ENCODE peak calls at places on chromosomes 3 and 15, in seven cellular contexts. F is Karpas-422; N is breast epithelium; D is naive thymus-derived CD4-positive, alpha-beta T cell; X is psoas muscle; L is cardiac muscle cell; C is DND-41. S is an unnamed sample.

GRCh38 chr3:194250104-194251002 is 100.8 kb downstream of the CPN2 start:
- DNase-seq in C (no peak), X (peak; percentile 74), L (peak; percentile 81), N (no peak), F (no peak), D (no peak), S (peak; percentile 91)

GRCh38 chr15:95880630-95881029 is 449.9 kb upstream of the NR2F2 start:
- DNase-seq in F (no peak), C (no peak), D (no peak), N (no peak), X (no peak), L (no peak), S (no peak)

GRCh38 chr3:184395320-184395660 is 15.4 kb downstream of the CHRD start:
- DNase-seq in N (no peak), L (no peak), C (no peak), D (no peak), F (no peak), X (no peak), S (no peak)

GRCh38 chr3:31848163-31848848 is 132.8 kb downstream of the OSBPL10 start:
- DNase-seq in L (no peak), D (no peak), C (no peak), N (no peak), X (no peak), F (no peak), S (no peak)

GRCh38 chr3:108388136-108389132 is 92.1 kb downstream of the HHLA2 start:
- DNase-seq in N (no peak), C (no peak), D (peak; percentile 24), L (no peak), F (peak; percentile 38), X (no peak), S (no peak)

GRCh38 chr3:103949690-103950089 is 1417.0 kb upstream of the ALCAM start:
- DNase-seq in F (no peak), N (no peak), C (no peak), D (no peak), X (no peak), L (no peak), S (no peak)

GRCh38 chr3:184786271-184787010 is 25.5 kb upstream of the VPS8 start:
- DNase-seq in N (peak; percentile 71), L (peak; percentile 92), D (no peak), C (no peak), X (peak; percentile 55), F (no peak), S (no peak)

GRCh38 chr3:9397911-9398714 is 698 bp downstream of the SETD5 start:
- DNase-seq in D (no peak), X (peak; percentile 41), F (peak; percentile 72), N (peak; percentile 52), C (peak; percentile 54), L (peak; percentile 54), S (peak; percentile 85)

GRCh38 chr3:129633751-129634481 is 27.4 kb upstream of the PLXND1 start:
- DNase-seq in N (no peak), C (peak; percentile 45), L (no peak), D (no peak), X (no peak), F (no peak), S (no peak)

GRCh38 chr15:62977952-62978811 is 64.4 kb upstream of the TPM1 start:
- DNase-seq in C (no peak), L (peak; percentile 57), F (no peak), N (peak; percentile 74), D (no peak), X (no peak), S (no peak)

GRCh38 chr3:33884204-33884561 is 85.8 kb downstream of the PDCD6IP start:
- DNase-seq in D (no peak), F (peak; percentile 64), L (peak; percentile 46), N (no peak), C (no peak), X (no peak), S (no peak)

GRCh38 chr15:40339621-40339945 is 1.2 kb downstream of the CCDC9B start:
- DNase-seq in D (no peak), L (no peak), F (no peak), N (no peak), X (no peak), C (no peak), S (no peak)

GRCh38 chr3:152331975-152332374 is 63.2 kb downstream of the MBNL1 start:
- DNase-seq in X (no peak), C (no peak), D (no peak), N (no peak), F (no peak), L (no peak), S (no peak)

GRCh38 chr3:71551286-71551919 is 32.1 kb downstream of the FOXP1 start:
- DNase-seq in F (no peak), C (no peak), L (peak; percentile 49), N (no peak), D (no peak), X (no peak), S (no peak)

GRCh38 chr3:39911465-39912309 is 102.3 kb downstream of the MYRIP start:
- DNase-seq in X (no peak), F (no peak), N (no peak), D (no peak), C (no peak), L (peak; percentile 78), S (no peak)

GRCh38 chr15:45704329-45705249 is 69.8 kb downstream of the SQOR start:
- DNase-seq in L (peak; percentile 49), N (no peak), D (peak; percentile 27), C (no peak), X (peak; percentile 31), F (peak; percentile 42), S (no peak)

GRCh38 chr3:59498995-59499394 is 449.2 kb upstream of the CFAP20DC start:
- DNase-seq in X (no peak), D (no peak), N (no peak), F (no peak), C (no peak), L (no peak), S (no peak)

GRCh38 chr15:41115652-41116115 is 396 bp downstream of the INO80 start:
- DNase-seq in D (peak; percentile 77), N (peak; percentile 51), L (peak; percentile 69), X (peak; percentile 78), C (peak; percentile 62), F (peak; percentile 91), S (peak; percentile 83)

GRCh38 chr3:13069495-13069894 is 3.7 kb downstream of the IQSEC1 start:
- DNase-seq in N (no peak), L (no peak), F (peak; percentile 52), D (peak; percentile 42), C (peak; percentile 90), X (no peak), S (no peak)

GRCh38 chr3:53154731-53155320 is 6.2 kb upstream of the PRKCD start:
- DNase-seq in X (no peak), L (no peak), D (no peak), C (no peak), N (no peak), F (no peak), S (no peak)

GRCh38 chr3:127074900-127075360 is 92.0 kb downstream of the PLXNA1 start:
- DNase-seq in L (peak; percentile 65), F (peak; percentile 93), D (no peak), X (peak; percentile 41), C (peak; percentile 32), N (no peak), S (peak; percentile 85)

GRCh38 chr3:17424137-17424536 is 318.3 kb downstream of the TBC1D5 start:
- DNase-seq in L (peak; percentile 17), C (no peak), F (no peak), X (no peak), D (no peak), N (no peak), S (no peak)

GRCh38 chr3:28117598-28117997 is 123.8 kb upstream of the CMC1 start:
- DNase-seq in D (no peak), F (no peak), C (no peak), X (no peak), N (no peak), L (no peak), S (no peak)

GRCh38 chr3:100002599-100003350 is 111.5 kb downstream of the FILIP1L start:
- DNase-seq in D (no peak), C (no peak), X (no peak), L (peak; percentile 67), N (peak; percentile 34), F (no peak), S (no peak)

GRCh38 chr3:36944012-36944640 is 728 bp downstream of the TRANK1 start:
- DNase-seq in N (peak; percentile 21), C (peak; percentile 39), L (peak; percentile 75), X (peak; percentile 67), F (peak; percentile 85), D (peak; percentile 30), S (peak; percentile 80)

GRCh38 chr3:42265059-42265991 is 660 bp downstream of the CCK start:
- DNase-seq in L (no peak), F (no peak), N (no peak), C (no peak), D (no peak), X (no peak), S (no peak)

GRCh38 chr3:186414735-186415419 is 52.8 kb upstream of the DGKG start:
- DNase-seq in N (no peak), F (no peak), D (no peak), L (peak; percentile 66), C (no peak), X (peak; percentile 19), S (no peak)

GRCh38 chr15:59152694-59153450 is 47.9 kb downstream of the CCNB2 start:
- DNase-seq in D (no peak), F (no peak), N (no peak), L (no peak), X (no peak), C (no peak), S (peak; percentile 4)

GRCh38 chr3:189304465-189305341 is 132.9 kb downstream of the TPRG1 start:
- DNase-seq in N (peak; percentile 75), L (peak; percentile 13), X (no peak), C (no peak), D (no peak), F (no peak), S (peak; percentile 68)

GRCh38 chr15:73989001-73989798 is 2.9 kb downstream of the STOML1 start:
- DNase-seq in X (peak; percentile 38), F (no peak), N (peak; percentile 6), D (no peak), L (peak; percentile 80), C (no peak), S (peak; percentile 35)
- H3K27ac ChIP-seq in X (peak overlapping the region; percentile 91), F (no peak overlapping the region), N (peak overlapping the region; percentile 98), D (no peak overlapping the region), L (no peak overlapping the region), C (no peak overlapping the region), S (peak overlapping the region; percentile 85)

GRCh38 chr3:149371723-149372114 is 5.7 kb downstream of the TM4SF1 start:
- DNase-seq in C (no peak), N (no peak), D (no peak), F (no peak), L (peak; percentile 7), X (no peak), S (no peak)
- H3K27ac ChIP-seq in C (no peak overlapping the region), N (peak overlapping the region; percentile 84), D (no peak overlapping the region), F (no peak overlapping the region), L (no peak overlapping the region), X (peak overlapping the region; percentile 65), S (peak overlapping the region; percentile 84)

GRCh38 chr15:69951511-69952209 is 146.1 kb downstream of the TLE3 start:
- DNase-seq in C (no peak), X (no peak), N (no peak), F (no peak), L (no peak), D (no peak), S (no peak)
- H3K27ac ChIP-seq in C (no peak overlapping the region), X (no peak overlapping the region), N (no peak overlapping the region), F (no peak overlapping the region), L (no peak overlapping the region), D (no peak overlapping the region), S (no peak overlapping the region)

DNA sequence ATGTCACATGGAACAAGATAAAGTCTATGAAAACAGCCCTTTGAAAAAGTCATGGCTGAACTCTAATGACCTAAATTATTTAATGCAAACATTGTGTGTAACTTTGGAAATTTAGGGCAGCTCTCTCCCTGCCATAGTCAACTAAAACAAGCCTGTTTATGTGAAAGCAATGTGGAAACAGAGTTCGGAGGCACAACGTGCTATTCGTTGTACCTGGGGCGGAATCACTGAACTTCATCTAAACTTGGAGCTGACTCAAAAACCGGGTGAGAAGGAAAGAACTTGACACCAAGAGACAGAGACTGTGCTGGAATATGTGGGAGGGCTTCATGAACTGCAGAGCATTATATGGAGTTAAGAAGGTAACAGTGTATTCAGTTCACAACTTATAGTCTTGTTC is 764.9 kb upstream of the GOLIM4 start:
- DNase-seq in X (no peak), F (no peak), L (no peak), C (no peak), D (no peak), N (no peak), S (no peak)
- H3K27ac ChIP-seq in X (no peak overlapping the region), F (no peak overlapping the region), L (no peak overlapping the region), C (no peak overlapping the region), D (no peak overlapping the region), N (no peak overlapping the region), S (no peak overlapping the region)

S was measured in suprapubic skin.